ENCODE peak calls at places on chromosomes 3 and 15, in five cellular contexts. C, O, W, M and G are unnamed samples.

GRCh38 chr15:99954361-99955180 is 221.3 kb upstream of the LYSMD4 start:
- DNase-seq in C (peak), O (no peak), W (no peak), M (no peak), G (no peak)

GRCh38 chr3:15204005-15204404 is 2.0 kb upstream of the CAPN7 start:
- DNase-seq in C (peak), O (no peak), W (no peak), M (no peak), G (no peak)

GRCh38 chr15:87403973-87404372 is 852.6 kb downstream of the NTRK3 start:
- DNase-seq in C (no peak), O (no peak), W (no peak), M (no peak), G (no peak)

GRCh38 chr15:101213570-101213969 is 38.3 kb downstream of the CHSY1 start:
- DNase-seq in C (no peak), O (no peak), W (no peak), M (no peak), G (no peak)

GRCh38 chr3:66638717-66639116 is 137.9 kb upstream of the LRIG1 start:
- DNase-seq in C (no peak), O (no peak), W (no peak), M (no peak), G (no peak)

GRCh38 chr3:23840521-23840920 is 34.8 kb downstream of the UBE2E1 start:
- DNase-seq in C (no peak), O (no peak), W (no peak), M (no peak), G (no peak)

GRCh38 chr3:50415813-50416212 is 56.5 kb upstream of the TMEM115 start:
- DNase-seq in C (no peak), O (no peak), W (no peak), M (no peak), G (peak)

GRCh38 chr15:66580643-66581042 is 14.8 kb upstream of the LCTL start:
- DNase-seq in C (no peak), O (no peak), W (no peak), M (no peak), G (no peak)

GRCh38 chr3:15055019-15055557 is 10.0 kb downstream of the MRPS25 start:
- DNase-seq in C (peak), O (no peak), W (peak), M (no peak), G (peak)

GRCh38 chr3:17213102-17213501 is 328.3 kb downstream of the PLCL2 start:
- DNase-seq in C (no peak), O (no peak), W (no peak), M (no peak), G (no peak)

GRCh38 chr3:126389792-126390142 is 4.9 kb upstream of the CFAP100 start:
- DNase-seq in C (no peak), O (no peak), W (no peak), M (no peak), G (no peak)

GRCh38 chr15:64507293-64507802 is 47.0 kb downstream of the ZNF609 start:
- DNase-seq in C (peak), O (no peak), W (no peak), M (peak), G (peak)

GRCh38 chr3:108472011-108472591 is 38.3 kb downstream of the MYH15 start:
- DNase-seq in C (peak), O (no peak), W (no peak), M (no peak), G (no peak)

GRCh38 chr3:136836511-136837156 is 17.7 kb downstream of the SLC35G2 start:
- DNase-seq in C (no peak), O (no peak), W (no peak), M (no peak), G (no peak)

GRCh38 chr3:23669541-23670255 is 136.1 kb upstream of the UBE2E1 start:
- DNase-seq in C (no peak), O (no peak), W (no peak), M (no peak), G (no peak)

GRCh38 chr3:158846803-158847465 is 45.1 kb downstream of the MFSD1 start:
- DNase-seq in C (no peak), O (no peak), W (no peak), M (no peak), G (no peak)

GRCh38 chr15:44066211-44066827 is 128.8 kb downstream of the FRMD5 start:
- DNase-seq in C (peak), O (no peak), W (peak), M (peak), G (peak)

GRCh38 chr3:194481103-194481502 is 5.7 kb downstream of the ATP13A3 start:
- DNase-seq in C (peak), O (no peak), W (no peak), M (no peak), G (no peak)

GRCh38 chr15:29921130-29921601 is 98.9 kb upstream of the TJP1 start:
- DNase-seq in C (no peak), O (no peak), W (no peak), M (no peak), G (no peak)

GRCh38 chr15:61668444-61668843 is 391.8 kb downstream of the VPS13C start:
- DNase-seq in C (no peak), O (no peak), W (no peak), M (no peak), G (no peak)

GRCh38 chr3:174986685-174987084 is 127.6 kb downstream of the NAALADL2 start:
- DNase-seq in C (peak), O (no peak), W (no peak), M (no peak), G (no peak)

GRCh38 chr15:51558421-51558820 is 64.2 kb downstream of the DMXL2 start:
- DNase-seq in C (no peak), O (no peak), W (no peak), M (no peak), G (no peak)

GRCh38 chr3:24363242-24363641 is 131.4 kb downstream of the THRB start:
- DNase-seq in C (no peak), O (no peak), W (no peak), M (peak), G (no peak)